ENCODE peak calls at places on chromosomes 11 and 22, in five cellular contexts. M is sigmoid colon, G is ovary, B is tibial nerve, E is right lobe of liver. N is an unnamed sample. For H3K27me3, the result is how much of the 10 kb centered on the place peaks cover.

GRCh38 chr11:34652191-34652958 is 31.5 kb downstream of the EHF start:
- DNase-seq in E (no peak), M (no peak), G (no peak), B (no peak), N (no peak)

GRCh38 chr22:29555065-29555644 is 1.6 kb upstream of the THOC5 start:
- DNase-seq in B (peak), E (peak), M (no peak), G (peak), N (no peak)

GRCh38 chr11:63839508-63840355 is 822 bp downstream of the MARK2 start:
- DNase-seq in E (peak), M (peak), B (peak), G (no peak), N (peak)

GRCh38 chr11:67732045-67732787 is 57.8 kb upstream of the ALDH3B2 start:
- DNase-seq in E (no peak), B (no peak), G (no peak), M (no peak), N (no peak)

GRCh38 chr11:119051440-119052162 is 5.4 kb downstream of the HYOU1 start:
- DNase-seq in B (no peak), M (no peak), G (no peak), E (no peak), N (peak)

GRCh38 chr22:39434243-39434653 is 22.6 kb upstream of the MGAT3 start:
- DNase-seq in B (no peak), G (no peak), M (no peak), E (no peak), N (no peak)

GRCh38 chr22:34116126-34116525 is 195.8 kb upstream of the LARGE1 start:
- DNase-seq in G (no peak), B (no peak), M (no peak), E (no peak), N (no peak)

GRCh38 chr22:41504397-41504796 is 35.5 kb downstream of the ACO2 start:
- DNase-seq in G (no peak), E (no peak), M (no peak), B (no peak), N (no peak)

GRCh38 chr11:2932850-2933251 is 3.6 kb upstream of the PHLDA2 start:
- DNase-seq in G (no peak), B (no peak), M (peak), E (no peak), N (peak)

GRCh38 chr22:44575344-44576268 is 77.6 kb upstream of the RTL6 start:
- DNase-seq in M (peak), B (no peak), G (no peak), E (no peak), N (no peak)

GRCh38 chr11:13016415-13016814 is 7.3 kb downstream of the RASSF10 start:
- DNase-seq in G (no peak), M (no peak), B (no peak), E (no peak), N (no peak)

GRCh38 chr11:45624095-45624494 is 41.3 kb downstream of the CHST1 start:
- DNase-seq in B (no peak), E (no peak), G (no peak), M (no peak), N (no peak)

GRCh38 chr11:109426442-109426841 is 4.5 kb downstream of the C11orf87 start:
- DNase-seq in B (no peak), M (no peak), G (no peak), E (no peak), N (no peak)

GRCh38 chr11:64553554-64554201 is 37.3 kb upstream of the SLC22A12 start:
- DNase-seq in G (peak), E (peak), B (peak), M (peak), N (peak)

GRCh38 chr11:120929090-120929489 is 94.8 kb upstream of the TBCEL start:
- DNase-seq in B (no peak), E (no peak), M (no peak), G (no peak), N (no peak)

GRCh38 chr22:37228106-37229011 is 15.7 kb downstream of the RAC2 start:
- DNase-seq in M (no peak), B (no peak), E (no peak), G (peak), N (peak)

GRCh38 chr11:43936081-43936480 is 6.4 kb upstream of the C11orf96 start:
- DNase-seq in G (no peak), M (no peak), E (no peak), B (no peak), N (no peak)

GRCh38 chr11:58659910-58660570 is 37.6 kb downstream of the CNTF start:
- DNase-seq in M (no peak), E (no peak), B (no peak), G (no peak), N (no peak)

GRCh38 chr22:35604671-35605457 is 12.3 kb downstream of the MB start:
- DNase-seq in G (no peak), E (peak), M (no peak), B (no peak), N (no peak)

GRCh38 chr22:37199103-37199838 is 11.2 kb upstream of the C1QTNF6 start:
- DNase-seq in B (peak), G (peak), E (peak), M (peak), N (peak)

DNA sequence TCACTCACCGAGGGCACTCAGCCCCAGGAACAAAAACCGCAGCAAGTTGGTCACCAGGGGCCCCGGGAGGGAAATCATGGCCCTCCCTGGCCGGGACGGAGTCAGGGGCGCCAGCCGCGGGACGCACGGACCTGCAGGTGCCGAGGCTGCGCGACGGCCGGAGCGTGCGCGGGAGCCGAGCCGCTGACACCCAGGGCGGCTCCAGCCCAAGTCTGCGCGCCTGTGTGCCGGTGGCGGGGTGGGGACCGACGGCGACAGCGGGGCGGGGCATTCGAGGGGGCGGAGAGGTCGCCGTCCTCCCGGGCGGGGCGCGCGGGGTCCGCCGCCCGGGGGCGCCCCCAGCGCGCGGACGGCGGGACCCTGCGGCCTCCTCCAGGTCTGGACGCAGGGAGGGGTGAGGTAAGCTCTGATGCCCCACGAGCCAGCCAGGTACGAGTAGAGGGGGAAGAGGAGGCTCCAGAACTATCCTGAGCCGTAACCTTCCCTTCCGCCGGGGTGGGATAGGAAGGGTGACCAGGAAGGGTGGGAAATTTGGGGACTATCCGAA is at the start of gene ESAM:
- DNase-seq in M (no peak), G (no peak), E (peak), B (no peak), N (peak)
- TF ChIP-seq POLR2A in M (no peak), G (no peak), E (peak), B (no peak), N (no peak)

GRCh38 chr22:20236052-20236717 is 31.9 kb downstream of the RTN4R start:
- DNase-seq in G (no peak), M (no peak), B (no peak), E (peak), N (no peak)

GRCh38 chr22:20235453-20235991 is 32.6 kb downstream of the RTN4R start:
- DNase-seq in B (no peak), G (no peak), M (no peak), E (peak), N (no peak)

GRCh38 chr22:20238567-20239062 is 29.5 kb downstream of the RTN4R start:
- DNase-seq in M (no peak), G (no peak), E (peak), B (no peak), N (peak)

GRCh38 chr22:20239063-20239950 is 28.8 kb downstream of the RTN4R start:
- DNase-seq in E (peak), M (no peak), G (peak), B (no peak), N (peak)

GRCh38 chr22:20237480-20238440 is 30.4 kb downstream of the RTN4R start:
- DNase-seq in E (no peak), G (peak), M (no peak), B (no peak), N (peak)
- H3K27me3 ChIP-seq in E (under half), G (under half), M (under half), B (under half), N (under half)

DNA sequence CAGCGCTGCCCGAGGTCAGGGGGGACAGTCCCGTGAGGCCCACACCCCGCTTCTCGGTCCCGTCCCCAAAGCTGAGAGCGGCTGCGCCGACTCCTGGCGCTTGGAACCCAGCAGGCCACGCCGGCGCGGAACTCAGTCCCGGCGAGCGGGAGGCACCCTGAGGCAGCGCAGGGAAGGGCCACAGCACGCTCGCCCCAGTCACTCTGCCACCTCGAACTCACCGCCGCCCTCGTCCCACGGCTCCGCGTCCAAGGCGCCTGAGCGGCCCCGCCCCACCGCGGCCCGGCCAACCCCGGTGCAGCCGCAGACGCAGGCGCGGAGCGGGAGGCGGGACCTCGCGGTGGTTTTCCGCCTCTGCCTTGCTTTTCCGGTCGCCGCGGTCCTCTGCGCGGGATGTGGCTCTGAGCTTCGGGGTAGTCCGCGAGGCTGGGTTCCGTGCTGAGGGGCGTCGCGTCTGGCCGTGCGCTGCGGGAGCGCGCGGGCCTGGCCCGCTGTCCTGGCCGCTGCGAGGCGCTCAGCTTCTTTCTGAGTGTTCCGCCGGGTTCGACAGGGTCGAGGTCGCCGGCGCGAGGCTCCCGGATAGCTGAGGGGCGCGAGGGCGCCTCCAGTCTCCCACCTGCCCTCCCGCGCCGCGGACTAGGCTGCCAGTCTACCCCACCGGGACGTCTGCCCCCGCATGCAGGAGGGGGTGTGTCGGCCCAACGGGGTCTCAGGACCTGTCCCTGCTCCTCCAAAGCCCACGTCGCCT is at the start of gene CDPF1:
- DNase-seq in B (peak), G (peak), E (peak), M (peak), N (peak)
- TF ChIP-seq POLR2A in B (peak), G (peak), E (peak), M (peak), N (no peak)

GRCh38 chr11:112548641-112549040 is 288.0 kb upstream of the PLET1 start:
- DNase-seq in M (no peak), G (no peak), B (no peak), E (no peak), N (no peak)
- H3K27me3 ChIP-seq in M (under half), G (under half), B (under half), E (under half), N (under half)

GRCh38 chr22:31661851-31662667 is at the start of gene PISD:
- DNase-seq in G (peak), M (peak), B (peak), E (peak), N (peak)
- TF ChIP-seq POLR2A in G (peak), M (peak), B (no peak), E (peak), N (no peak)

DNA sequence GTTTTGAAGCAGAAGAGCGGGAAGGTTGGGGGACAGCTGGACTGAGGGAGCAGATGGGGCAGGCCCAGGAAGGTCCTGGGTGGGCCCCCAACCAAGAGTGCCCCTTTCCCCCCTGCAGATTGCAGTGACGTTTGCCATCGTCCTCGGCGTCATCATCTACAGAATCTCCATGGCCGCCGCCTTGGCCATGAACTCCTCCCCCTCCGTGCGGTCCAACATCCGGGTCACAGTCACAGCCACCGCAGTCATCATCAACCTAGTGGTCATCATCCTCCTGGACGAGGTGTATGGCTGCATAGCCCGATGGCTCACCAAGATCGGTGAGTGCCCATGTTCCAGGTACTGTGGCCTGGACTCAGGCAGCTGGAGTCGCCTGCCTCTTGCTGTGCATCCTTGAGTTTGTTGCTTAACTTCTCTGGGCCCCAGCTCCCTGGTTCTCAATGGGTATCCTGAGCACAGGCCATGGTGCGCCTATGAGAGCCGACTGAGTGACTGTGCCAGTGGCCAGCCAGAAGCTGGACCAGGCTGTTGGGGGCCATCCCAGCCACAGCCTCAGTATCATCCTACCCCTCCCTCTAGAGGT is 42.0 kb upstream of the FADD start:
- DNase-seq in G (no peak), B (no peak), M (no peak), E (no peak), N (no peak)
- H3K27me3 ChIP-seq in G (under half), B (under half), M (under half), E (under half), N (under half)

GRCh38 chr11:765025-765801 is 12.1 kb downstream of the GATD1 start:
- DNase-seq in G (peak), M (peak), B (no peak), E (peak), N (peak)

GRCh38 chr11:767238-767637 is 10.0 kb downstream of the GATD1 start:
- DNase-seq in M (no peak), G (no peak), E (no peak), B (no peak), N (no peak)

GRCh38 chr11:766941-767210 is 10.4 kb downstream of the GATD1 start:
- DNase-seq in G (no peak), M (no peak), B (no peak), E (no peak), N (no peak)

GRCh38 chr11:765802-766091 is 11.5 kb downstream of the GATD1 start:
- DNase-seq in B (no peak), M (no peak), G (no peak), E (no peak), N (no peak)

GRCh38 chr11:766106-766940 is 11.0 kb downstream of the GATD1 start:
- DNase-seq in G (no peak), E (no peak), B (no peak), M (no peak), N (no peak)
- TF ChIP-seq POLR2A in G (no peak), E (no peak), B (no peak), M (no peak), N (no peak)

DNA sequence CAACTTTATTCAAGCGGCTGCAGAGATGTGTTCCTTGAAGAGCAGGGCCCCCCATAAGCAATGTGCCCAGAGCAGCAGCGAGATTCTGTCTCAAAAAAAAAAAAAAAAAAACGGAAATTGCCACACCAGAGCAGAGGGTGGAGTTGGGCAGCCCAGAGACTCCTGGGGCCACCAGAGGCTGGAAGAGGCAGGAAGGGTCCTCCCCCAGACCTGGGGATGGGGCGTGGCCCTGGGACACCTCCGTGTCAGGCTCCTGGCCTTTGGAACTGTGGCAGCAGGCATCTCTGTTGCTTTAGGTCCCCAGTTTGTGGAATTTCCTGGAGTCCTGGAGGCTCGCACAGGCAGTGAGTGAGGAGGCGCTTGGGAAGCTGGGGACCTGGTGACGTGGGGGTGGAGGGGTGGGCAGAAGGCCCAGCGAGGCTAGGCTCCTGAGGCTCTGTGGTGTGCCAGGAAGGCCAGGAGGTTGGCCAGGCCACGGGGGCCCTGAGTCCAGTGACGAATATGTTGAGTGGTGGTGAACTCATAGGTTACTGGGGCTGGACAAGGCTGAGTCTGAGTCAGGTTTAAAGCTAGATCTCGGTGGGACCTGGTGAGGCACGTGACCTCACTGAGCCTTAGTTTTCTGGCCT is 735.6 kb downstream of the BRD1 start:
- DNase-seq in B (no peak), G (no peak), E (no peak), M (no peak), N (peak)
- H3K27me3 ChIP-seq in B (under half), G (under half), E (under half), M (under half), N (under half)

N was measured in spleen.